ENCODE peak calls at places on chromosome 3, in five cellular contexts. K is A673, F is Peyer's patch, J is SJSA1, U is H9. Z is an unnamed sample. For H3K4me1, the result is how much of the 10 kb centered on the place peaks cover.

GRCh38 chr3:10437995-10438901 is 67.1 kb downstream of the ATP2B2 start:
- DNase-seq in U (no peak), F (peak), J (peak), K (peak), Z (no peak)

GRCh38 chr3:58839964-58840363 is 173.4 kb upstream of the FAM3D start:
- DNase-seq in U (no peak), F (no peak), K (no peak), J (no peak), Z (no peak)

GRCh38 chr3:53800041-53800440 is 46.2 kb downstream of the CHDH start:
- DNase-seq in J (no peak), F (no peak), U (no peak), K (no peak), Z (no peak)

GRCh38 chr3:97821413-97821809 is 400 bp upstream of the CRYBG3 start:
- DNase-seq in J (no peak), F (peak), K (no peak), U (peak), Z (no peak)

GRCh38 chr3:112372396-112372795 is 39.4 kb downstream of the CD200 start:
- DNase-seq in F (no peak), U (no peak), J (no peak), K (no peak), Z (no peak)

GRCh38 chr3:159158213-159158612 is 356.4 kb downstream of the MFSD1 start:
- DNase-seq in U (no peak), F (no peak), K (no peak), J (no peak), Z (no peak)

GRCh38 chr3:172201136-172201989 is 162.0 kb downstream of the FNDC3B start:
- DNase-seq in K (peak), U (no peak), F (peak), J (peak), Z (no peak)

GRCh38 chr3:111519193-111519592 is 22.8 kb upstream of the CD96 start:
- DNase-seq in U (no peak), K (peak), J (no peak), F (no peak), Z (no peak)

GRCh38 chr3:23763040-23763477 is 42.7 kb upstream of the UBE2E1 start:
- DNase-seq in J (no peak), F (no peak), K (no peak), U (no peak), Z (no peak)

GRCh38 chr3:192706272-192706671 is 21.1 kb downstream of the FGF12 start:
- DNase-seq in U (no peak), J (no peak), F (no peak), K (no peak), Z (no peak)
- H3K4me1 ChIP-seq in U (under half), J (under half), F (under half), K (under half), Z (under half)

DNA sequence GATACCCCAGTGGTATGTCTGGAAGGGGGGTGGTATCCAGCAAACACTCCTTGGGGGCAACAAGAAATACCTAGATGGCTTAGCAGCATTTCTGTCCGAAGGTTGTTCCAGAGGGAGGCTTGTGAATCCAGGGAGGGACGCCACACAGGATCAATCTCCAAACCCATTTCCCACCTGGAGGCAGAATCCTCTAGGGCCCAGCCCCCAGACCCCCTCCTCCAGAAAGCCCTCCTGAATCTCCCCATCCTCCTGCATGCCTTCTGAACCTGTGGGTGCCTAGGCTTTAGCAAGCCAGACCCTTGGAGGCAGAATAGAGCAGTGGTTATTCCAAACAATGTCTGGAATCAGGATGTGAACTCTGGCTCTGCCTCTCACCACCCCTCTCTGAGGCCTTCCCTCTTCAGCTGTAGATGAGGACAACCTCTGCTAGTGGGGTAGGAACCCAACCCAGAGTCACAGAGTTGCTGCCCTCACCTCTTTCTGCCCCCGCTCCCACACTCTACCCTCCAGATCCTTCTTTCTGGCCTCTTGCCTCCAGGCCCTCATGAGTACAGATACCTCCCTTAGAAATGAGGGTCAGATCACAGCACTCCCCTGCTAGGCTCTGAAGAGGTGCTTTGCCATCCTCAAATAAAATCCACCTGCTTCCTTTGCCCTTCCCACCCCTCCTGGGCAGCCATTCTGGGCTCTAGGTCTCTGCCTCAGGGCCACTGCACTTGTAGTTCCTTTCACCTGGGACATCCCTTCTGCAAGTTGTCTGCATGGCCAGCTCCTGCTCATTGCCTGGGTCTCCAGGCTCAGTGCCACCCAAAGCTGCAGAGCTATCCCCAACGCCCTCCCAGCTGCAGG is 8.1 kb downstream of the CISH start:
- DNase-seq in U (no peak), J (no peak), F (no peak), K (no peak), Z (no peak)
- H3K4me1 ChIP-seq in U (under half), J (under half), F (under half), K (under half), Z (under half)

GRCh38 chr3:48596157-48596556 is 1.0 kb upstream of the COL7A1 start:
- DNase-seq in U (no peak), J (no peak), K (no peak), F (no peak), Z (no peak)

GRCh38 chr3:48595075-48595525 is at the start of gene COL7A1:
- DNase-seq in U (peak), K (peak), F (no peak), J (no peak), Z (no peak)

GRCh38 chr3:48594431-48595049 is 589 bp downstream of the COL7A1 start:
- DNase-seq in K (no peak), J (peak), U (peak), F (no peak), Z (peak)

GRCh38 chr3:48596676-48597407 is 1.7 kb upstream of the COL7A1 start:
- DNase-seq in U (no peak), K (no peak), J (no peak), F (no peak), Z (no peak)

DNA sequence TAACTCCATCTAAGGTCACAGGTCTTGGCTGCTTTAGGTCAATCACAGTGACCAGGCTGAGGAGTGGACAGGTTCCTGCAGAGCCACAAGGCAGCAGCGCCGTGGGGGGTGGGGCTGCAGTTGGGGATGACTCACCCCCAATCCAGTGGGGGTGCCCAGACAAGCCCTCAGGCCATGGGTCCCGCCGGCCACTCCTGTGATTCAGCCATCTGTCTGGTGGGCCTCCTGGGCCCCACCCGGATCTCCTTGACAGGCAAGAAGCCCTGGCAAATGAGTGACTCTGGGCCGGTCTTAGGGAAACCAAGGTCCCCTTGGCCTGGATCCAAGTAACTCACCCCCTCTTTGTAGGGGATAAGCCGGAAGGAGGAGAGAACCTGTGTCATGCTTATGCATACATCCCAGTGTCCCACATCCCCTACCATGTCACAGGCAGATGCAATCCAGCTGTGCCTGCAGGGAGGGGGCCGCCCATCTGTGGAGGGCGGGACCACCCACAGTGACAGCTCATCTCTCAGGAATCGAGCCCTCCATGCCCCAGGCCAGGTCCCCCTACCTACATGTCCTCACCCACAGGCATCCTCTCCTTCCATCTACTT is 495 bp upstream of the COL7A1 start:
- DNase-seq in U (peak), J (peak), K (peak), F (peak), Z (peak)
- H3K4me1 ChIP-seq in U (under half), J (half or more), K (under half), F (under half), Z (half or more)

DNA sequence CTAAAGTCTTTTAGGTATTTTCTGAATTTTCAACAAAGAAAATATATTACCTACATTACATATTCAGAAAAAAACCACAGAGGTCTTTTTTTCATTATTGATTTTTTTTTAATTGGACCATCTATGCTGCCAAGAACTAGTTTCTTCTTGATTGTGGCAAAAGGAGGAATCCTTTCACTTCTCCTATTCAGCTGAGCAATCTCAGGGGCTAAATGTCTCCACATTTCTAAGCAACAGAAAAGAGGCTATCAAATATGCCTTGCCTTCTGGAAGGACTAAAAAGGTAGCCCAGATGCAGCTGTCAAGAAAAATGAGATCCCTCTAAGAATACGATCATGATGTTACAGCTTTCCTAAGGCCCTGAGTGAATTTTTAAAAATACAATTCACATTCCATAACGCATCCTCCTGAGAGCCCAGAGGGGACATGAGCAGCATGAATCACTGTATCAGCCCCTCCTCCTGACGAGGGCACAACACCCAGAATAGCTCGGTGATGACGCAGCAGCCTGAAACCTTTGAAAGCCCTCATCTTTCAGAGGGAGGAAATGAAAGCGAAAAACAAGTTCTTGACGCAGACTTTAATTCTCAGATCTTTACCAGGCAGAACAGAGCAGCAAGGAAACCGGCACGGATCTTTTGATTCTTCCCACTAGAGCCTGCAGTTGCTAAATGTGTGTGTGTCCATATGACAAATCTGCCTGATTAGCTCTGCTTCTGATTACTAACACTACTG is 24.6 kb downstream of the RUBCN start:
- DNase-seq in K (peak), J (peak), F (no peak), U (peak), Z (peak)
- H3K4me1 ChIP-seq in K (under half), J (under half), F (under half), U (under half), Z (under half)

GRCh38 chr3:186626254-186626847 is 13.5 kb downstream of the AHSG start:
- DNase-seq in U (no peak), F (no peak), J (no peak), K (no peak), Z (no peak)
- H3K4me1 ChIP-seq in U (under half), F (under half), J (under half), K (under half), Z (under half)

GRCh38 chr3:71849674-71850073 is 64.7 kb upstream of the PROK2 start:
- DNase-seq in K (no peak), J (no peak), F (no peak), U (no peak), Z (no peak)
- H3K4me1 ChIP-seq in K (under half), J (under half), F (under half), U (under half), Z (under half)

Z was measured in PC-9.